ENCODE peak calls at places on chromosomes 5 and 9, in six cellular contexts. One of them, this sample, is unnamed.

GRCh38 chr9:3794005-3794404 is 268.2 kb upstream of the RFX3 start:
- DNase-seq in stimulated activated CD8-positive, alpha-beta memory T cell treated with anti-CD3 and anti-CD28 coated beads, Interleukin-2, amount 100 ng/mL, for 48 hours: no peak
- DNase-seq in uterus: no peak
- DNase-seq in HT1080: no peak
- DNase-seq in HT-29: peak
- DNase-seq in heart left ventricle: no peak
- DNase-seq in this sample: no peak

GRCh38 chr9:120916573-120916972 is 10.0 kb downstream of the TRAF1 start:
- DNase-seq in HT1080: no peak
- DNase-seq in uterus: peak
- DNase-seq in stimulated activated CD8-positive, alpha-beta memory T cell treated with anti-CD3 and anti-CD28 coated beads, Interleukin-2, amount 100 ng/mL, for 48 hours: no peak
- DNase-seq in HT-29: no peak
- DNase-seq in heart left ventricle: peak
- DNase-seq in this sample: peak

GRCh38 chr9:13351768-13352386 is 72.4 kb upstream of the MPDZ start:
- DNase-seq in HT-29: peak
- DNase-seq in uterus: peak
- DNase-seq in stimulated activated CD8-positive, alpha-beta memory T cell treated with anti-CD3 and anti-CD28 coated beads, Interleukin-2, amount 100 ng/mL, for 48 hours: no peak
- DNase-seq in HT1080: peak
- DNase-seq in heart left ventricle: no peak
- DNase-seq in this sample: no peak

GRCh38 chr9:4389003-4389402 is 89.1 kb upstream of the GLIS3 start:
- DNase-seq in HT1080: no peak
- DNase-seq in uterus: no peak
- DNase-seq in stimulated activated CD8-positive, alpha-beta memory T cell treated with anti-CD3 and anti-CD28 coated beads, Interleukin-2, amount 100 ng/mL, for 48 hours: no peak
- DNase-seq in HT-29: no peak
- DNase-seq in heart left ventricle: no peak
- DNase-seq in this sample: no peak

GRCh38 chr9:33192493-33193245 is 25.5 kb upstream of the B4GALT1 start:
- DNase-seq in HT1080: no peak
- DNase-seq in heart left ventricle: no peak
- DNase-seq in HT-29: no peak
- DNase-seq in uterus: no peak
- DNase-seq in stimulated activated CD8-positive, alpha-beta memory T cell treated with anti-CD3 and anti-CD28 coated beads, Interleukin-2, amount 100 ng/mL, for 48 hours: no peak
- DNase-seq in this sample: no peak

GRCh38 chr9:129400001-129400970 is 220.6 kb downstream of the C9orf50 start:
- DNase-seq in stimulated activated CD8-positive, alpha-beta memory T cell treated with anti-CD3 and anti-CD28 coated beads, Interleukin-2, amount 100 ng/mL, for 48 hours: no peak
- DNase-seq in HT1080: no peak
- DNase-seq in heart left ventricle: peak
- DNase-seq in uterus: peak
- DNase-seq in HT-29: no peak
- DNase-seq in this sample: no peak

GRCh38 chr9:137604345-137605145 is 941 bp upstream of the ARRDC1 start:
- DNase-seq in HT1080: no peak
- DNase-seq in HT-29: no peak
- DNase-seq in stimulated activated CD8-positive, alpha-beta memory T cell treated with anti-CD3 and anti-CD28 coated beads, Interleukin-2, amount 100 ng/mL, for 48 hours: no peak
- DNase-seq in uterus: peak
- DNase-seq in heart left ventricle: no peak
- DNase-seq in this sample: no peak

GRCh38 chr5:145062280-145062679 is 772.9 kb downstream of the PRELID2 start:
- DNase-seq in heart left ventricle: no peak
- DNase-seq in uterus: no peak
- DNase-seq in HT1080: peak
- DNase-seq in stimulated activated CD8-positive, alpha-beta memory T cell treated with anti-CD3 and anti-CD28 coated beads, Interleukin-2, amount 100 ng/mL, for 48 hours: no peak
- DNase-seq in HT-29: no peak
- DNase-seq in this sample: no peak

GRCh38 chr9:99823392-99824377 is 2.0 kb downstream of the NR4A3 start:
- DNase-seq in HT-29: no peak
- DNase-seq in uterus: peak
- DNase-seq in heart left ventricle: peak
- DNase-seq in stimulated activated CD8-positive, alpha-beta memory T cell treated with anti-CD3 and anti-CD28 coated beads, Interleukin-2, amount 100 ng/mL, for 48 hours: peak
- DNase-seq in HT1080: peak
- DNase-seq in this sample: peak

GRCh38 chr5:122264610-122265009 is 47.4 kb upstream of the SNCAIP start:
- DNase-seq in HT-29: no peak
- DNase-seq in HT1080: no peak
- DNase-seq in uterus: no peak
- DNase-seq in stimulated activated CD8-positive, alpha-beta memory T cell treated with anti-CD3 and anti-CD28 coated beads, Interleukin-2, amount 100 ng/mL, for 48 hours: no peak
- DNase-seq in heart left ventricle: no peak
- DNase-seq in this sample: no peak

GRCh38 chr5:111626473-111627166 is 114.3 kb upstream of the STARD4 start:
- DNase-seq in HT-29: no peak
- DNase-seq in uterus: no peak
- DNase-seq in heart left ventricle: no peak
- DNase-seq in HT1080: no peak
- DNase-seq in stimulated activated CD8-positive, alpha-beta memory T cell treated with anti-CD3 and anti-CD28 coated beads, Interleukin-2, amount 100 ng/mL, for 48 hours: no peak
- DNase-seq in this sample: no peak

GRCh38 chr9:2818486-2819121 is 25.3 kb downstream of the PUM3 start:
- DNase-seq in HT1080: no peak
- DNase-seq in HT-29: no peak
- DNase-seq in stimulated activated CD8-positive, alpha-beta memory T cell treated with anti-CD3 and anti-CD28 coated beads, Interleukin-2, amount 100 ng/mL, for 48 hours: no peak
- DNase-seq in heart left ventricle: no peak
- DNase-seq in uterus: no peak
- DNase-seq in this sample: no peak

GRCh38 chr5:17343675-17344074 is 126.2 kb downstream of the BASP1 start:
- DNase-seq in HT-29: peak
- DNase-seq in HT1080: peak
- DNase-seq in heart left ventricle: no peak
- DNase-seq in uterus: no peak
- DNase-seq in stimulated activated CD8-positive, alpha-beta memory T cell treated with anti-CD3 and anti-CD28 coated beads, Interleukin-2, amount 100 ng/mL, for 48 hours: no peak
- DNase-seq in this sample: no peak

GRCh38 chr9:131706608-131706970 is 33.3 kb downstream of the RAPGEF1 start:
- DNase-seq in HT1080: no peak
- DNase-seq in uterus: no peak
- DNase-seq in HT-29: peak
- DNase-seq in stimulated activated CD8-positive, alpha-beta memory T cell treated with anti-CD3 and anti-CD28 coated beads, Interleukin-2, amount 100 ng/mL, for 48 hours: no peak
- DNase-seq in heart left ventricle: no peak
- DNase-seq in this sample: no peak

GRCh38 chr5:139814704-139815280 is 19.2 kb downstream of the PSD2 start:
- DNase-seq in HT-29: no peak
- DNase-seq in uterus: no peak
- DNase-seq in heart left ventricle: no peak
- DNase-seq in stimulated activated CD8-positive, alpha-beta memory T cell treated with anti-CD3 and anti-CD28 coated beads, Interleukin-2, amount 100 ng/mL, for 48 hours: no peak
- DNase-seq in HT1080: no peak
- DNase-seq in this sample: no peak

GRCh38 chr5:96795626-96796025 is 12.1 kb downstream of the ERAP1 start:
- DNase-seq in HT-29: no peak
- DNase-seq in HT1080: no peak
- DNase-seq in uterus: no peak
- DNase-seq in heart left ventricle: no peak
- DNase-seq in stimulated activated CD8-positive, alpha-beta memory T cell treated with anti-CD3 and anti-CD28 coated beads, Interleukin-2, amount 100 ng/mL, for 48 hours: no peak
- DNase-seq in this sample: no peak

GRCh38 chr5:18202147-18202546 is 567.9 kb downstream of the TAF11L14 start:
- DNase-seq in HT-29: no peak
- DNase-seq in uterus: no peak
- DNase-seq in stimulated activated CD8-positive, alpha-beta memory T cell treated with anti-CD3 and anti-CD28 coated beads, Interleukin-2, amount 100 ng/mL, for 48 hours: no peak
- DNase-seq in HT1080: no peak
- DNase-seq in heart left ventricle: no peak
- DNase-seq in this sample: no peak

GRCh38 chr5:96157077-96157780 is 195.6 kb upstream of the ELL2 start:
- DNase-seq in uterus: no peak
- DNase-seq in HT1080: no peak
- DNase-seq in heart left ventricle: no peak
- DNase-seq in stimulated activated CD8-positive, alpha-beta memory T cell treated with anti-CD3 and anti-CD28 coated beads, Interleukin-2, amount 100 ng/mL, for 48 hours: no peak
- DNase-seq in HT-29: peak
- DNase-seq in this sample: no peak

GRCh38 chr9:122125891-122126331 is 32.8 kb upstream of the TTLL11 start:
- DNase-seq in stimulated activated CD8-positive, alpha-beta memory T cell treated with anti-CD3 and anti-CD28 coated beads, Interleukin-2, amount 100 ng/mL, for 48 hours: no peak
- DNase-seq in heart left ventricle: no peak
- DNase-seq in HT1080: peak
- DNase-seq in HT-29: no peak
- DNase-seq in uterus: no peak
- DNase-seq in this sample: no peak

GRCh38 chr9:127863179-127863578 is 8.7 kb upstream of the ENG start:
- DNase-seq in HT1080: no peak
- DNase-seq in stimulated activated CD8-positive, alpha-beta memory T cell treated with anti-CD3 and anti-CD28 coated beads, Interleukin-2, amount 100 ng/mL, for 48 hours: no peak
- DNase-seq in uterus: no peak
- DNase-seq in heart left ventricle: peak
- DNase-seq in HT-29: no peak
- DNase-seq in this sample: no peak

GRCh38 chr5:81553570-81554212 is 159.8 kb upstream of the ACOT12 start:
- DNase-seq in heart left ventricle: no peak
- DNase-seq in uterus: no peak
- DNase-seq in stimulated activated CD8-positive, alpha-beta memory T cell treated with anti-CD3 and anti-CD28 coated beads, Interleukin-2, amount 100 ng/mL, for 48 hours: no peak
- DNase-seq in HT1080: no peak
- DNase-seq in HT-29: peak
- DNase-seq in this sample: no peak

GRCh38 chr5:24630925-24631324 is 13.9 kb downstream of the CDH10 start:
- DNase-seq in stimulated activated CD8-positive, alpha-beta memory T cell treated with anti-CD3 and anti-CD28 coated beads, Interleukin-2, amount 100 ng/mL, for 48 hours: no peak
- DNase-seq in heart left ventricle: no peak
- DNase-seq in HT-29: no peak
- DNase-seq in HT1080: no peak
- DNase-seq in uterus: no peak
- DNase-seq in this sample: no peak

GRCh38 chr5:15897609-15898008 is 282.0 kb downstream of the MARCHF11 start:
- DNase-seq in heart left ventricle: no peak
- DNase-seq in stimulated activated CD8-positive, alpha-beta memory T cell treated with anti-CD3 and anti-CD28 coated beads, Interleukin-2, amount 100 ng/mL, for 48 hours: no peak
- DNase-seq in HT1080: no peak
- DNase-seq in uterus: peak
- DNase-seq in HT-29: no peak
- DNase-seq in this sample: no peak

GRCh38 chr5:103224118-103224893 is 34.3 kb upstream of the MACIR start:
- DNase-seq in stimulated activated CD8-positive, alpha-beta memory T cell treated with anti-CD3 and anti-CD28 coated beads, Interleukin-2, amount 100 ng/mL, for 48 hours: no peak
- DNase-seq in HT1080: peak
- DNase-seq in HT-29: peak
- DNase-seq in heart left ventricle: peak
- DNase-seq in uterus: peak
- DNase-seq in this sample: peak

GRCh38 chr9:123954518-123954917 is 24.6 kb upstream of the DENND1A start:
- DNase-seq in uterus: no peak
- DNase-seq in HT1080: no peak
- DNase-seq in heart left ventricle: no peak
- DNase-seq in stimulated activated CD8-positive, alpha-beta memory T cell treated with anti-CD3 and anti-CD28 coated beads, Interleukin-2, amount 100 ng/mL, for 48 hours: no peak
- DNase-seq in HT-29: no peak
- DNase-seq in this sample: no peak

GRCh38 chr9:123099042-123099441 is 65.6 kb downstream of the GPR21 start:
- DNase-seq in HT-29: no peak
- DNase-seq in HT1080: no peak
- DNase-seq in stimulated activated CD8-positive, alpha-beta memory T cell treated with anti-CD3 and anti-CD28 coated beads, Interleukin-2, amount 100 ng/mL, for 48 hours: no peak
- DNase-seq in uterus: no peak
- DNase-seq in heart left ventricle: no peak
- DNase-seq in this sample: no peak

GRCh38 chr9:12464910-12465512 is 228.2 kb upstream of the TYRP1 start:
- DNase-seq in heart left ventricle: no peak
- DNase-seq in HT-29: peak
- DNase-seq in HT1080: peak
- DNase-seq in uterus: no peak
- DNase-seq in stimulated activated CD8-positive, alpha-beta memory T cell treated with anti-CD3 and anti-CD28 coated beads, Interleukin-2, amount 100 ng/mL, for 48 hours: no peak
- DNase-seq in this sample: no peak

GRCh38 chr5:122982376-122982775 is 54.1 kb downstream of the PPIC start:
- DNase-seq in uterus: no peak
- DNase-seq in HT-29: no peak
- DNase-seq in HT1080: no peak
- DNase-seq in heart left ventricle: no peak
- DNase-seq in stimulated activated CD8-positive, alpha-beta memory T cell treated with anti-CD3 and anti-CD28 coated beads, Interleukin-2, amount 100 ng/mL, for 48 hours: no peak
- DNase-seq in this sample: no peak

GRCh38 chr9:21070171-21070571 is 7.6 kb downstream of the IFNB1 start:
- DNase-seq in HT1080: peak
- DNase-seq in heart left ventricle: peak
- DNase-seq in stimulated activated CD8-positive, alpha-beta memory T cell treated with anti-CD3 and anti-CD28 coated beads, Interleukin-2, amount 100 ng/mL, for 48 hours: no peak
- DNase-seq in HT-29: peak
- DNase-seq in uterus: peak
- DNase-seq in this sample: peak

GRCh38 chr5:65721050-65721774 is 697 bp downstream of the SGTB start:
- DNase-seq in uterus: peak
- DNase-seq in heart left ventricle: peak
- DNase-seq in HT-29: peak
- DNase-seq in stimulated activated CD8-positive, alpha-beta memory T cell treated with anti-CD3 and anti-CD28 coated beads, Interleukin-2, amount 100 ng/mL, for 48 hours: no peak
- DNase-seq in HT1080: peak
- DNase-seq in this sample: peak